ENCODE peak calls at places on chromosomes 13 and 19, in four cellular contexts. P is IMR-90, J is H1, L is GM12878. G is an unnamed sample.

GRCh38 chr19:17743874-17744273 is 7.4 kb upstream of the FCHO1 start:
- DNase-seq in P (peak; percentile 63), J (no peak), L (no peak), G (no peak)

GRCh38 chr13:77980592-77980991 is 62.0 kb upstream of the EDNRB start:
- DNase-seq in P (peak; percentile 81), J (no peak), L (no peak), G (no peak)

GRCh38 chr19:29544656-29545360 is 19.0 kb downstream of the VSTM2B start:
- DNase-seq in P (no peak), J (no peak), L (no peak), G (no peak)

GRCh38 chr13:109776575-109776974 is 9.8 kb downstream of the IRS2 start:
- DNase-seq in P (peak; percentile 33), J (no peak), L (no peak), G (no peak)

GRCh38 chr13:49499889-49500660 is 4.3 kb downstream of the PHF11 start:
- DNase-seq in P (peak; percentile 90), J (no peak), L (no peak), G (no peak)

GRCh38 chr19:15249912-15250634 is 17.8 kb upstream of the EPHX3 start:
- DNase-seq in P (peak; percentile 95), J (no peak), L (no peak), G (no peak)

GRCh38 chr19:10554760-10555612 is 10.8 kb downstream of the KRI1 start:
- DNase-seq in P (no peak), J (no peak), L (no peak), G (no peak)

GRCh38 chr13:32309812-32310706 is 5.1 kb downstream of the ZAR1L start:
- DNase-seq in P (peak; percentile 72), J (no peak), L (no peak), G (peak; percentile 53)

GRCh38 chr13:73039201-73040108 is 19.4 kb upstream of the KLF5 start:
- DNase-seq in P (no peak), J (no peak), L (no peak), G (no peak)

GRCh38 chr19:56838930-56839664 is 1.4 kb downstream of the PEG3 start:
- DNase-seq in P (no peak), J (no peak), L (no peak), G (no peak)

GRCh38 chr13:96020155-96020575 is 33.0 kb downstream of the UGGT2 start:
- DNase-seq in P (peak; percentile 67), J (no peak), L (peak; percentile 23), G (peak; percentile 12)

GRCh38 chr13:38819053-38819452 is 132.2 kb downstream of the FREM2 start:
- DNase-seq in P (no peak), J (no peak), L (no peak), G (no peak)

GRCh38 chr19:1113986-1114483 is 10.2 kb downstream of the GPX4 start:
- DNase-seq in P (no peak), J (no peak), L (no peak), G (no peak)

GRCh38 chr19:1116726-1117581 is 13.2 kb downstream of the GPX4 start:
- DNase-seq in P (no peak), J (no peak), L (no peak), G (no peak)

GRCh38 chr19:1113278-1113985 is 9.6 kb downstream of the GPX4 start:
- DNase-seq in P (peak; percentile 94), J (peak; percentile 80), L (peak; percentile 24), G (peak; percentile 96)

GRCh38 chr19:1117654-1118053 is 13.9 kb downstream of the GPX4 start:
- DNase-seq in P (no peak), J (no peak), L (no peak), G (no peak)

DNA sequence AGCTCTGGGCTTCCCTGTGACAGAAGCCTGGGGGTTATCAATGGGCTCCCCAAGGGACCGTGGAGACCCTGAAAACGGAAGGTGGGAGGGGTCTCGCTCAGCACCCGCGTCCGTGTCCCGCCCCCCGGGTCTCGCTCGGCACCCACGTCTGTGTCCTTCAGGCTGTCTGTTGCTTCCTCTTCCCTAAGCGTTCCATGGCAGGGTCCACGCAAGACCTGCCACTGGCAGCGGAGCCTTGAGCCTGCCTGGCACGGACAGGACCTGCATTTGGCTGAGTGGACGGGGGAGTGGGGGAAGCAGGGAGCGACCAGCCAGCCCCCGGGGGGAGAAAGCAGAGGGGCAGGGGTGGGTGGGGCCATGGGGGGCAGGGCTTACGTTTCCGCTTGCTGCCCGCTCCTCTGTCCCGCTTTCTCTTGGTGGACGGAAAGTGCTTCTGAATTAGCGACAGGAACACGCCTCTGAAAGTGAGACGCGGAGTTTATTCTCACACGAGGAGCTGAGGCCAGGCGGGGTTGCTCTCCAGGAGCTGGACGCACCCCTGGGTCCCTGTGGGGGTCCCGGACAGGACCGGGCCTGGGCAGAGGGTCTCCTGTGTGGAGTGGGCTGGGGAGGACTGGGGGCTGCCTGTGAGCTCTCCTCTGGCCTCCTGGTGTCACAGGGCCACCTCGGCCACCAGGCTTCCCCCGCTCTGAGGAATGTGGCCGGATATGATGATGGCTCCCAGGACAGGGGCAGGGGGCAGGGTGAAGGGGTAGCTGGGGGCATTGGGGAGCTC is 12.0 kb downstream of the GPX4 start:
- DNase-seq in P (no peak), J (no peak), L (no peak), G (no peak)
- TF ChIP-seq CHD1 in P (no peak), J (no peak), L (no peak), G (no peak)

GRCh38 chr19:8392017-8392591 is 1.9 kb downstream of the RAB11B start:
- DNase-seq in P (no peak), J (no peak), L (no peak), G (no peak)
- TF ChIP-seq CHD1 in P (no peak), J (no peak), L (no peak), G (no peak)

GRCh38 chr19:2350656-2351055 is 9.4 kb upstream of the TMPRSS9 start:
- DNase-seq in P (no peak), J (no peak), L (no peak), G (no peak)
- TF ChIP-seq CHD1 in P (no peak), J (no peak), L (no peak), G (no peak)

DNA sequence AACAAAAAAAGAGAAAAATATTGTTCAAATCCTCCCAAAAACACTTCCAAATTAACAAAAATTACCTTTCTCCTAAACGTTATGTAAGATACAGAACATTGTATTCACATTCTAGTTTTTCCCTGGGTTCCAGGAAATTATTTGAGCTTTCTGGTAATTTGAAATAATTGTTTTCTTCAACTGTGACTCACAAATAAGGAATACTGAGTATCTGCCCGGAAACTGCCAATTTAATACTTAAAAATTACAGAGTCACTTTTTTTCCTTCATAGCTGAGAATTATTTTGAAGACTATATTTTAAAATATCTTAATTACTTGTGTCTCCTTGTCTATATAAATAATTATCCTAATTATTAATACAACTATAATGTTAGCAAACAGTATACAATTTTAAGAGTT is 709.0 kb upstream of the ARGLU1 start:
- DNase-seq in P (peak; percentile 22), J (no peak), L (no peak), G (no peak)
- TF ChIP-seq CHD1 in P (no peak), J (no peak), L (no peak), G (no peak)

GRCh38 chr19:46812898-46813569 is 24.6 kb upstream of the SLC1A5 start:
- DNase-seq in P (no peak), J (no peak), L (no peak), G (peak; percentile 40)

GRCh38 chr19:46818812-46819211 is 30.4 kb upstream of the SLC1A5 start:
- DNase-seq in P (peak; percentile 33), J (no peak), L (no peak), G (peak; percentile 48)

GRCh38 chr19:46815833-46816627 is 27.6 kb upstream of the SLC1A5 start:
- DNase-seq in P (no peak), J (no peak), L (no peak), G (no peak)

GRCh38 chr19:46809534-46810272 is 21.3 kb upstream of the SLC1A5 start:
- DNase-seq in P (no peak), J (no peak), L (no peak), G (no peak)

DNA sequence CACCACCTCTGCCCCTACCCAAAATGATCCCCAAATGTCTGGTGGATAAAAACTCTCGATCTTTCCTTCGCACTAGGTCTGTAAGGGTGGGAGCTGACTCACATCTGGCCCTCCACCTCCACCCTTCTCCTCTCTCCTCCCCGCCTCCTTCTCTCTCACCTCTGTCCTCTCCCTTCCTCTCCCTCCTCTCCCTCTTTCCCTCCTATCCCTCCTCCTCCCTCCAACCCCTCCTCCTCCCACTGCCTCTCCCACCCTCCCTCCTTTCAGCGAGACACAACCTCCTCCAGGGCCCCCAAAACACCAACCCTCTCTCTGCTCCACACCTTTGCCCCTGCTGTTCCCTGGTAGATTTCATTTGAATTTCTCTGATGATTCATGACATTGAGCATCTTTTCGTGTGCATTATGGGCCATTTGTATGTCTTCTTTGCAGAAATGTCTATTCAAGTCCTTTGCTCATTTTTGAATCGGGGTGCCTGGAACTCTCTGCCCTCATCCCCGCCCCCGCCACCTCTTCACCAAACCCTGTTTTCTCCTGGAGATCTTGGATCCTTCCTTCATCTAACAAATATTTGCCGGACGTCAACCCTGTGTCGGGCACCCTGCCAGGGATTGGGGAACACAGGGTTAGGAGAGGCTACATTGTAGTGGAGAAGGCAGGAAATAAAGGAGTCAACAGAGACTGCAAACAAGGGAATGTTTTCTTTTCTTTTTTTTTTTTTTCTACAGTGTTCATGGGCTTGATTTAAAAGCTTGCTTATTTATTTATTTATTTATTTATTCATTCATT is 25.4 kb upstream of the SLC1A5 start:
- DNase-seq in P (peak; percentile 46), J (no peak), L (no peak), G (peak; percentile 37)
- TF ChIP-seq CHD1 in P (no peak), J (no peak), L (no peak), G (no peak)

DNA sequence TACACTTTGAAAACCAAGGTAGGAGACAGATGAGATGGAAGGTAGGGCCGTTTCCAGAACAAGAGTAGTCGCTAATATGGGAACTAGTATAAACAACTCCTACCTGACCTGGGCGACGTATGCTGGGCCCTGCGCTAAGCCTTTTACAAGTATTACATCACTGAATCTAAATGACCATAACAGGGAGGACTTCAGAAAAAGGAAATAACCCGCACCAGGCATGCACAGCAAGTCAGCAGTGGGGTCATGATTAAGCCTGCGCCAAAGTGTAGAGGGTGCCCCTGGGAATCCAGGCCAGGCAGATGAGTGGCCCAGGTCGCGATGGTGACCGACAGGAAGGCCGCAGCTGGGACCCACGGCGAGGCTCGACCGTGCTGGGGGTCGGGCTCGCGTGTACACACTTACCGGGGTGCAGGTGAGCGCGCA is 597 bp downstream of the ATP13A1 start:
- DNase-seq in P (peak; percentile 4), J (no peak), L (no peak), G (no peak)
- TF ChIP-seq CHD1 in P (no peak), J (no peak), L (no peak), G (no peak)

G was measured in K562.